ENCODE peak calls at places on chromosomes 1 and 21, in eight cellular contexts. One of them, this sample, is unnamed.

GRCh38 chr1:87572891-87573290 is 244.2 kb downstream of the LMO4 start:
- DNase-seq in heart right ventricle: no peak
- DNase-seq in left ventricle myocardium inferior: no peak
- DNase-seq in fibroblast of lung: no peak
- DNase-seq in adrenal gland: no peak
- DNase-seq in H9: no peak
- DNase-seq in body of pancreas: no peak
- DNase-seq in hepatocyte: no peak
- DNase-seq in this sample: no peak

GRCh38 chr1:8813991-8814390 is 3.4 kb downstream of the RERE start:
- DNase-seq in fibroblast of lung: peak; percentile 29
- DNase-seq in left ventricle myocardium inferior: no peak
- DNase-seq in heart right ventricle: no peak
- DNase-seq in adrenal gland: no peak
- DNase-seq in body of pancreas: no peak
- DNase-seq in hepatocyte: no peak
- DNase-seq in H9: no peak
- DNase-seq in this sample: no peak

GRCh38 chr1:93601686-93602085 is 80.0 kb downstream of the BCAR3 start:
- DNase-seq in body of pancreas: no peak
- DNase-seq in heart right ventricle: no peak
- DNase-seq in fibroblast of lung: no peak
- DNase-seq in hepatocyte: no peak
- DNase-seq in H9: no peak
- DNase-seq in left ventricle myocardium inferior: no peak
- DNase-seq in adrenal gland: no peak
- DNase-seq in this sample: no peak

GRCh38 chr1:219741011-219741859 is 128.3 kb upstream of the ZC3H11B start:
- DNase-seq in hepatocyte: no peak
- DNase-seq in adrenal gland: no peak
- DNase-seq in left ventricle myocardium inferior: no peak
- DNase-seq in heart right ventricle: no peak
- DNase-seq in body of pancreas: no peak
- DNase-seq in H9: no peak
- DNase-seq in fibroblast of lung: no peak
- DNase-seq in this sample: no peak

GRCh38 chr21:36976882-36977651 is 10.6 kb upstream of the HLCS start:
- DNase-seq in body of pancreas: peak; percentile 52
- DNase-seq in heart right ventricle: no peak
- DNase-seq in adrenal gland: no peak
- DNase-seq in left ventricle myocardium inferior: no peak
- DNase-seq in fibroblast of lung: peak; percentile 73
- DNase-seq in H9: peak; percentile 61
- DNase-seq in hepatocyte: peak; percentile 80
- DNase-seq in this sample: peak; percentile 49

GRCh38 chr1:220962031-220962751 is 82.9 kb downstream of the HLX start:
- DNase-seq in body of pancreas: no peak
- DNase-seq in hepatocyte: peak; percentile 28
- DNase-seq in left ventricle myocardium inferior: no peak
- DNase-seq in adrenal gland: no peak
- DNase-seq in H9: no peak
- DNase-seq in heart right ventricle: no peak
- DNase-seq in fibroblast of lung: peak; percentile 98
- DNase-seq in this sample: peak; percentile 49

GRCh38 chr21:33789697-33790096 is 125.9 kb downstream of the ATP5PO start:
- DNase-seq in body of pancreas: no peak
- DNase-seq in fibroblast of lung: peak; percentile 45
- DNase-seq in left ventricle myocardium inferior: no peak
- DNase-seq in H9: no peak
- DNase-seq in heart right ventricle: no peak
- DNase-seq in hepatocyte: no peak
- DNase-seq in adrenal gland: no peak
- DNase-seq in this sample: no peak

GRCh38 chr1:183764981-183765380 is 39.9 kb upstream of the RGL1 start:
- DNase-seq in body of pancreas: no peak
- DNase-seq in left ventricle myocardium inferior: no peak
- DNase-seq in hepatocyte: no peak
- DNase-seq in heart right ventricle: no peak
- DNase-seq in H9: no peak
- DNase-seq in adrenal gland: no peak
- DNase-seq in fibroblast of lung: peak; percentile 75
- DNase-seq in this sample: peak; percentile 39

GRCh38 chr1:108815566-108815965 is 41.3 kb downstream of the AKNAD1 start:
- DNase-seq in hepatocyte: no peak
- DNase-seq in body of pancreas: no peak
- DNase-seq in fibroblast of lung: no peak
- DNase-seq in H9: no peak
- DNase-seq in adrenal gland: no peak
- DNase-seq in left ventricle myocardium inferior: no peak
- DNase-seq in heart right ventricle: no peak
- DNase-seq in this sample: no peak

GRCh38 chr1:1631793-1632420 is at the start of gene MMP23B:
- DNase-seq in body of pancreas: no peak
- DNase-seq in hepatocyte: peak; percentile 68
- DNase-seq in fibroblast of lung: no peak
- DNase-seq in H9: peak; percentile 67
- DNase-seq in heart right ventricle: peak; percentile 41
- DNase-seq in left ventricle myocardium inferior: peak; percentile 26
- DNase-seq in adrenal gland: peak; percentile 18
- DNase-seq in this sample: no peak

GRCh38 chr21:44801468-44802395 is at the start of gene UBE2G2:
- DNase-seq in H9: peak; percentile 78
- DNase-seq in body of pancreas: peak; percentile 82
- DNase-seq in left ventricle myocardium inferior: peak; percentile 82
- DNase-seq in heart right ventricle: peak; percentile 87
- DNase-seq in adrenal gland: peak; percentile 66
- DNase-seq in fibroblast of lung: peak; percentile 70
- DNase-seq in hepatocyte: peak; percentile 90
- DNase-seq in this sample: peak; percentile 59

GRCh38 chr21:44043613-44044012 is 31.5 kb downstream of the TRAPPC10 start:
- DNase-seq in H9: no peak
- DNase-seq in fibroblast of lung: no peak
- DNase-seq in adrenal gland: no peak
- DNase-seq in hepatocyte: no peak
- DNase-seq in left ventricle myocardium inferior: no peak
- DNase-seq in body of pancreas: no peak
- DNase-seq in heart right ventricle: no peak
- DNase-seq in this sample: no peak

GRCh38 chr1:3651011-3651938 is 1.0 kb upstream of the TP73 start:
- DNase-seq in adrenal gland: no peak
- DNase-seq in heart right ventricle: no peak
- DNase-seq in hepatocyte: no peak
- DNase-seq in body of pancreas: no peak
- DNase-seq in fibroblast of lung: no peak
- DNase-seq in left ventricle myocardium inferior: no peak
- DNase-seq in H9: peak; percentile 67
- DNase-seq in this sample: no peak

GRCh38 chr21:28580585-28580984 is 412.1 kb downstream of the LTN1 start:
- DNase-seq in H9: peak; percentile 32
- DNase-seq in hepatocyte: no peak
- DNase-seq in left ventricle myocardium inferior: no peak
- DNase-seq in adrenal gland: no peak
- DNase-seq in body of pancreas: no peak
- DNase-seq in fibroblast of lung: no peak
- DNase-seq in heart right ventricle: no peak
- DNase-seq in this sample: no peak

DNA sequence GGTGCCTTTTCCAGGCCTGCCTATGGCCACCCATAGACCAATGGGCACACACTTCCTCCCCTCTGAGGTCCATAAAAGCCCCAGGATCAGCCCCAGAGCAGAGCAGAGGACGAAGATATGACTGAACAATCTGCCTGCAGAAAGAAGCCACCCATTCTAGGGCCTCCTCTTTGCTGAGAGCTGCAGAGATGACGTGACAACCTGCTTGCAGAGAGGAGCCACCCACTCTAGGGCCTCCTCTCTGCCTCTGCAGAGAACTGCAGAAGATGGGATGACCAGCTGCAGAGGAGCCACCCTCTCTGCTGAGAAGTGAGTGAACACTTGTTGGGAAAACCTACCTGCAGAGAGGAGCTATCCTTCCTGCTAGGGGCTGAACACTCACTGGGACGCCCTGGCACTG is 79.7 kb downstream of the SCMH1 start:
- DNase-seq in body of pancreas: no peak
- DNase-seq in adrenal gland: no peak
- DNase-seq in heart right ventricle: no peak
- DNase-seq in hepatocyte: no peak
- DNase-seq in fibroblast of lung: no peak
- DNase-seq in left ventricle myocardium inferior: no peak
- DNase-seq in H9: no peak
- DNase-seq in this sample: no peak
- H3K4me1 ChIP-seq in body of pancreas: no peaks in the 10 kb centered on the region
- H3K4me1 ChIP-seq in adrenal gland: no peaks in the 10 kb centered on the region
- H3K4me1 ChIP-seq in heart right ventricle: peaks cover 9% of the 10 kb centered on the region
- H3K4me1 ChIP-seq in hepatocyte: no peaks in the 10 kb centered on the region
- H3K4me1 ChIP-seq in fibroblast of lung: no peaks in the 10 kb centered on the region
- H3K4me1 ChIP-seq in left ventricle myocardium inferior: peaks cover 21% of the 10 kb centered on the region
- H3K4me1 ChIP-seq in H9: no peaks in the 10 kb centered on the region
- H3K4me1 ChIP-seq in this sample: no peaks in the 10 kb centered on the region

GRCh38 chr1:54556110-54556509 is 8.1 kb downstream of the ACOT11 start:
- DNase-seq in fibroblast of lung: no peak
- DNase-seq in left ventricle myocardium inferior: no peak
- DNase-seq in heart right ventricle: no peak
- DNase-seq in H9: no peak
- DNase-seq in adrenal gland: no peak
- DNase-seq in hepatocyte: no peak
- DNase-seq in body of pancreas: no peak
- DNase-seq in this sample: no peak
- H3K27ac ChIP-seq in fibroblast of lung: no peak overlapping the region
- H3K27ac ChIP-seq in left ventricle myocardium inferior: peak overlapping the region; percentile 88
- H3K27ac ChIP-seq in heart right ventricle: no peak overlapping the region
- H3K27ac ChIP-seq in H9: no peak overlapping the region
- H3K27ac ChIP-seq in adrenal gland: no peak overlapping the region
- H3K27ac ChIP-seq in hepatocyte: no peak overlapping the region
- H3K27ac ChIP-seq in body of pancreas: no peak overlapping the region
- H3K27ac ChIP-seq in this sample: no peak overlapping the region

GRCh38 chr1:56758135-56758534 is 61.1 kb downstream of the FYB2 start:
- DNase-seq in left ventricle myocardium inferior: peak; percentile 19
- DNase-seq in body of pancreas: peak; percentile 56
- DNase-seq in adrenal gland: peak; percentile 13
- DNase-seq in hepatocyte: peak; percentile 21
- DNase-seq in fibroblast of lung: no peak
- DNase-seq in H9: peak; percentile 62
- DNase-seq in heart right ventricle: peak; percentile 14
- DNase-seq in this sample: peak; percentile 6
- TF ChIP-seq CTCF in left ventricle myocardium inferior: peak; percentile 53
- TF ChIP-seq CTCF in body of pancreas: peak; percentile 21
- TF ChIP-seq CTCF in adrenal gland: peak; percentile 23
- TF ChIP-seq CTCF in hepatocyte: peak; percentile 29
- TF ChIP-seq CTCF in fibroblast of lung: no peak
- TF ChIP-seq CTCF in H9: peak; percentile 66
- TF ChIP-seq CTCF in heart right ventricle: peak; percentile 36
- TF ChIP-seq CTCF in this sample: peak; percentile 45

GRCh38 chr1:37162059-37162458 is 127.7 kb upstream of the GRIK3 start:
- DNase-seq in heart right ventricle: no peak
- DNase-seq in left ventricle myocardium inferior: no peak
- DNase-seq in hepatocyte: no peak
- DNase-seq in fibroblast of lung: no peak
- DNase-seq in adrenal gland: no peak
- DNase-seq in body of pancreas: no peak
- DNase-seq in H9: no peak
- DNase-seq in this sample: no peak
- H3K4me1 ChIP-seq in heart right ventricle: no peaks in the 10 kb centered on the region
- H3K4me1 ChIP-seq in left ventricle myocardium inferior: no peaks in the 10 kb centered on the region
- H3K4me1 ChIP-seq in hepatocyte: no peaks in the 10 kb centered on the region
- H3K4me1 ChIP-seq in fibroblast of lung: no peaks in the 10 kb centered on the region
- H3K4me1 ChIP-seq in adrenal gland: no peaks in the 10 kb centered on the region
- H3K4me1 ChIP-seq in body of pancreas: no peaks in the 10 kb centered on the region
- H3K4me1 ChIP-seq in H9: no peaks in the 10 kb centered on the region
- H3K4me1 ChIP-seq in this sample: no peaks in the 10 kb centered on the region

GRCh38 chr1:12465126-12465525 is 152.9 kb downstream of the DHRS3 start:
- DNase-seq in hepatocyte: no peak
- DNase-seq in left ventricle myocardium inferior: no peak
- DNase-seq in heart right ventricle: no peak
- DNase-seq in adrenal gland: no peak
- DNase-seq in H9: no peak
- DNase-seq in body of pancreas: no peak
- DNase-seq in fibroblast of lung: peak; percentile 64
- DNase-seq in this sample: no peak
- H3K27ac ChIP-seq in hepatocyte: peak overlapping the region; percentile 69
- H3K27ac ChIP-seq in left ventricle myocardium inferior: peak overlapping the region; percentile 79
- H3K27ac ChIP-seq in heart right ventricle: peak overlapping the region; percentile 30
- H3K27ac ChIP-seq in adrenal gland: no peak overlapping the region
- H3K27ac ChIP-seq in H9: no peak overlapping the region
- H3K27ac ChIP-seq in body of pancreas: peak overlapping the region; percentile 44
- H3K27ac ChIP-seq in fibroblast of lung: peak overlapping the region; percentile 46
- H3K27ac ChIP-seq in this sample: no peak overlapping the region

DNA sequence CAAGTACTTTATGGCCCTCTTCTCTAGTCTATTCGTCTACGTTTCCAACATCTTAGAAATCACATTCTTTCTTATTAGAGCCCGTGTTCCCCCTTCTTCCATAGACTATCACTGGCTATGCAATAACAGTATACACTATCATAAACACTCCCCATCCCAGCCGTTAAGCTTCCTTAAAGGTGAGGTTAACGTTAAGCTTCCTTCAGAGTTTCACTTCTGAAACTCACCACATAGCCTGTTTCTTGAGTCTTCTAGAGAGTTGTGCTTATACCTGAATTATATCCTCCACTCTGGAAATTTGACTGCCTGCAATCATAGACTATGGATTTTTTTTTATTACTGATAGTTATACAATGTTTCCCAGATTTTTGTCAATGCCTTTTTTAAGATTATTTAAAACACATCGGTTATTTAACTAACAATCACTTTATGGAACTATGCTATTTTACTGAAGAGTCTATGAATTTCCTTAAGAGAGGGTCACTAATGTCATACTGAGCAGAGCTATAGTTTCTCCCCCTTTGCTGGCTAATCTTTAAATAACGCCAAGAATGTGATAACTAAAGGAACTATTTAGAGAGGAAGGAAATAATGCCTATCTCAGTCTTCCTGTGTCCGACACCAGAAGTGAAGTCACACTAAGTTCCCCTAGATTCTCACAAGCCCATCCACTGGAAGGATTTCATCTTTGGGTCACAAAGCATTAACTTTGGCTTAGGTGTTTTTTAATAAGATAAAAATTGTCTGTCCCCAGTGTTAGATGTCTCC is 16.8 kb downstream of the FCER1A start:
- DNase-seq in hepatocyte: no peak
- DNase-seq in body of pancreas: no peak
- DNase-seq in adrenal gland: no peak
- DNase-seq in H9: no peak
- DNase-seq in fibroblast of lung: no peak
- DNase-seq in left ventricle myocardium inferior: no peak
- DNase-seq in heart right ventricle: no peak
- DNase-seq in this sample: no peak
- TF ChIP-seq CTCF in hepatocyte: no peak
- TF ChIP-seq CTCF in body of pancreas: no peak
- TF ChIP-seq CTCF in adrenal gland: no peak
- TF ChIP-seq CTCF in H9: no peak
- TF ChIP-seq CTCF in fibroblast of lung: no peak
- TF ChIP-seq CTCF in left ventricle myocardium inferior: no peak
- TF ChIP-seq CTCF in heart right ventricle: no peak
- TF ChIP-seq CTCF in this sample: no peak

GRCh38 chr1:37556712-37557196 is at the start of gene DNALI1:
- DNase-seq in fibroblast of lung: peak; percentile 87
- DNase-seq in body of pancreas: peak; percentile 97
- DNase-seq in left ventricle myocardium inferior: peak; percentile 82
- DNase-seq in heart right ventricle: peak; percentile 87
- DNase-seq in adrenal gland: peak; percentile 95
- DNase-seq in hepatocyte: peak; percentile 96
- DNase-seq in H9: peak; percentile 97
- DNase-seq in this sample: peak; percentile 52
- H3K4me1 ChIP-seq in fibroblast of lung: peaks cover 17% of the 10 kb centered on the region
- H3K4me1 ChIP-seq in body of pancreas: peaks cover 37% of the 10 kb centered on the region
- H3K4me1 ChIP-seq in left ventricle myocardium inferior: peaks cover 43% of the 10 kb centered on the region
- H3K4me1 ChIP-seq in heart right ventricle: peaks cover 17% of the 10 kb centered on the region
- H3K4me1 ChIP-seq in adrenal gland: peaks cover 26% of the 10 kb centered on the region
- H3K4me1 ChIP-seq in hepatocyte: peaks cover 32% of the 10 kb centered on the region
- H3K4me1 ChIP-seq in H9: no peaks in the 10 kb centered on the region
- H3K4me1 ChIP-seq in this sample: peaks cover 5% of the 10 kb centered on the region

This sample was measured in foreskin keratinocyte.